ENCODE peak calls at places on chromosomes 6 and 20, in four cellular contexts. L, G, V and P are unnamed samples.

GRCh38 chr6:117496383-117496990 is 14.0 kb downstream of the DCBLD1 start:
- DNase-seq in V (no peak), L (no peak), G (no peak), P (peak; percentile 72)

GRCh38 chr20:41173791-41174341 is 36.5 kb downstream of the PLCG1 start:
- DNase-seq in V (no peak), L (no peak), G (no peak), P (no peak)

GRCh38 chr6:36650848-36651247 is 27.7 kb upstream of the CDKN1A start:
- DNase-seq in V (no peak), G (no peak), L (no peak), P (no peak)

GRCh38 chr20:62743777-62744317 is 35.2 kb downstream of the NTSR1 start:
- DNase-seq in G (no peak), V (no peak), L (no peak), P (no peak)

GRCh38 chr20:36717657-36718056 is 28.2 kb downstream of the NDRG3 start:
- DNase-seq in L (no peak), G (no peak), V (no peak), P (no peak)

GRCh38 chr20:46308258-46309157 is at the start of gene CDH22:
- DNase-seq in G (no peak), V (peak; percentile 55), L (peak; percentile 44), P (no peak)

GRCh38 chr6:111793711-111794111 is 79.5 kb downstream of the FYN start:
- DNase-seq in L (no peak), G (no peak), V (no peak), P (no peak)

GRCh38 chr20:48846516-48847492 is 19.0 kb upstream of the PREX1 start:
- DNase-seq in V (no peak), L (no peak), G (no peak), P (no peak)

GRCh38 chr6:142301421-142302391 is at the start of gene ADGRG6:
- DNase-seq in V (no peak), L (no peak), G (no peak), P (peak; percentile 31)

GRCh38 chr20:3628502-3629314 is 34.5 kb downstream of the GFRA4 start:
- DNase-seq in V (no peak), L (no peak), G (no peak), P (no peak)